ENCODE peak calls at places on chromosomes 6 and 20, in ten cellular contexts. P is heart left ventricle; B is astrocyte; D is aorta; O is neural progenitor cell; W is HL-60; R is left ventricle myocardium inferior; S is CD8-positive, alpha-beta T cell; I is stomach; V is small intestine. L is an unnamed sample.

GRCh38 chr6:90494067-90494773 is 92.7 kb downstream of the MAP3K7 start:
- DNase-seq in P (no peak), B (peak), D (no peak), O (peak), W (no peak), R (no peak), S (no peak), I (no peak), V (no peak), L (no peak)

GRCh38 chr20:53679597-53680309 is 86.1 kb upstream of the ZNF217 start:
- DNase-seq in P (no peak), B (no peak), D (no peak), O (peak), W (no peak), R (no peak), S (no peak), I (no peak), V (no peak), L (no peak)

GRCh38 chr6:7112741-7113313 is 5.1 kb downstream of the RREB1 start:
- DNase-seq in P (peak), B (no peak), D (no peak), O (peak), W (peak), R (no peak), S (peak), I (peak), V (peak), L (no peak)

GRCh38 chr6:131060311-131060710 is 2.7 kb downstream of the EPB41L2 start:
- DNase-seq in P (no peak), B (peak), D (no peak), O (no peak), W (no peak), R (no peak), S (no peak), I (no peak), V (no peak), L (no peak)

GRCh38 chr6:33280539-33280938 is 3.6 kb downstream of the B3GALT4 start:
- DNase-seq in P (no peak), B (no peak), D (no peak), O (no peak), W (no peak), R (no peak), S (no peak), I (no peak), V (no peak), L (no peak)

GRCh38 chr6:109794201-109794926 is 103.3 kb downstream of the FIG4 start:
- DNase-seq in P (no peak), B (peak), D (no peak), O (no peak), W (peak), R (no peak), S (no peak), I (no peak), V (no peak), L (no peak)

GRCh38 chr20:36480456-36481048 is 60.8 kb upstream of the MYL9 start:
- DNase-seq in P (no peak), B (no peak), D (no peak), O (no peak), W (no peak), R (no peak), S (no peak), I (no peak), V (no peak), L (no peak)

GRCh38 chr6:33313105-33313708 is 671 bp downstream of the TAPBP start:
- DNase-seq in P (peak), B (no peak), D (no peak), O (peak), W (peak), R (peak), S (no peak), I (peak), V (peak), L (peak)

GRCh38 chr6:3612341-3613041 is 139.0 kb downstream of the PXDC1 start:
- DNase-seq in P (no peak), B (peak), D (no peak), O (no peak), W (no peak), R (no peak), S (no peak), I (no peak), V (peak), L (no peak)

GRCh38 chr6:90385914-90386313 is 89.3 kb upstream of the BACH2 start:
- DNase-seq in P (no peak), B (no peak), D (no peak), O (no peak), W (no peak), R (no peak), S (no peak), I (no peak), V (no peak), L (no peak)

GRCh38 chr20:32236819-32237218 is 29.1 kb downstream of the POFUT1 start:
- DNase-seq in P (no peak), B (no peak), D (no peak), O (no peak), W (no peak), R (no peak), S (no peak), I (no peak), V (no peak), L (no peak)

GRCh38 chr6:98539669-98540207 is 294.6 kb upstream of the POU3F2 start:
- DNase-seq in P (no peak), B (no peak), D (no peak), O (no peak), W (no peak), R (no peak), S (no peak), I (no peak), V (no peak), L (no peak)

GRCh38 chr20:367486-367887 is 13.1 kb upstream of the TRIB3 start:
- DNase-seq in P (no peak), B (no peak), D (no peak), O (no peak), W (no peak), R (no peak), S (no peak), I (no peak), V (no peak), L (no peak)
- H3K27ac ChIP-seq in P (no peak), B (no peak), D (no peak), O (no peak), W (no peak), R (no peak), S (no peak), I (no peak), V (no peak), L (no peak)

GRCh38 chr20:11777387-11777786 is 140.3 kb upstream of the BTBD3 start:
- DNase-seq in P (no peak), B (no peak), D (no peak), O (no peak), W (no peak), R (no peak), S (no peak), I (no peak), V (no peak), L (no peak)
- H3K4me3 ChIP-seq in P (no peak), B (no peak), D (no peak), O (no peak), W (no peak), R (no peak), S (no peak), I (no peak), V (no peak), L (no peak)

GRCh38 chr6:161186173-161186769 is 87.6 kb downstream of the AGPAT4 start:
- DNase-seq in P (no peak), B (peak), D (peak), O (no peak), W (peak), R (no peak), S (no peak), I (no peak), V (no peak), L (peak)
- H3K27ac ChIP-seq in P (no peak), B (peak), D (no peak), O (no peak), W (no peak), R (no peak), S (no peak), I (no peak), V (no peak), L (no peak)

DNA sequence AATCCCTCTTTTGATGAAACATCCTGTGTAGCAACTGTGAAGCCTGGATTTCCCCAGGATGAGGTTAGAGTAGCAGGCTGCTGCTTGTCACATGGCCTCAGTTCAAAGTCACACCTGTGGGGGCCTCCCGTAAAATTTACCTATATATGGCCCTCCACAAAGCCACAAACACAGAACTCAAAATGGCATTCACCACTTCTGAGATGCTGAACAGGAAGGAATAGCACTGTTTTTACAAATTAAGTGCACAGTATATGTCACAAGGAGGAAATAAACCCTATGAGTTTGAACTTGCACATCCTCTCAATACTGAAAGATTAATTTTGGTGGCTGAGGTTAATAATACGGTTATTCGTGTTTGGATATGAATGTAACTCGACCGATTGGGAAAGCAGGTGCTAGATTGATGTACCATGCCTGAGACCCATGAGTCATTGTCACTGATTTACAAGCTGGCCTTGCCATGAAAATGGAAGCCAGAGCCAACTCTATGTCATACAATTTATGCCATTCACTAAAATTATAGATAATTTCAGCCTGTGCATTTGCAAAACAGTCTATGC is 70.6 kb downstream of the SGK1 start:
- DNase-seq in P (no peak), B (no peak), D (no peak), O (no peak), W (peak), R (no peak), S (peak), I (no peak), V (no peak), L (no peak)
- H3K4me3 ChIP-seq in P (no peak), B (no peak), D (no peak), O (no peak), W (no peak), R (no peak), S (no peak), I (no peak), V (no peak), L (no peak)

DNA sequence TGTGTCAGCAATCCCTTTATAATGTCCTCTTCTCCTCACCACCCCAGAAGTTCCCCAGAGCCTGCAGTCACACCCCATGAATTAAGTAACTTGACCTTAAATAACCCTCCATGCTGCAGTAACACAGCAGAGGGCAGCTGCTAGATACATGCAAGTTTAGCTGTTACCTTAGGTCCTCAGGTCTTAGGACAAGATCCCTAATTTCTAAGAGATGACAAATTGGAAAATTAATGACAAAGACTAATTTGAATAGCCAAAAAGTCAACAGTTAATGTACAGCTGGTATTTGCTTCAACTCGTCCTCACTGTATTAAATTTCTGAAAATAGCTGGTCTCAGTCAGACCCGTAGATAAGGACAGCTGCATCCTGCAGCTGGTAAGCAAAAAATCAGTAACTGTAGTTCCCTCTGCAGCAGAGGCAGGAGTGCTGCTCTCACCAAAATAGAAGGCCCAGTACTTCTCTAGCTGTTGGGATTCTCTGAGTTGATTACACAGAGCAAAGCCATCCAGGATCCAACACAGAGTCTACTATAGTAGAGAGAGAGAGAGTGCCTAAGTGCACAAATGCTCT is 62.4 kb downstream of the TNFRSF21 start:
- DNase-seq in P (peak), B (no peak), D (no peak), O (no peak), W (peak), R (no peak), S (no peak), I (no peak), V (peak), L (no peak)
- H3K27ac ChIP-seq in P (peak), B (no peak), D (no peak), O (no peak), W (no peak), R (peak), S (no peak), I (peak), V (peak), L (no peak)

GRCh38 chr20:48926816-48927215 is 5.3 kb downstream of the ARFGEF2 start:
- DNase-seq in P (no peak), B (no peak), D (no peak), O (no peak), W (peak), R (no peak), S (no peak), I (no peak), V (no peak), L (no peak)
- H3K4me3 ChIP-seq in P (no peak), B (no peak), D (no peak), O (no peak), W (no peak), R (no peak), S (no peak), I (no peak), V (no peak), L (no peak)

L was measured in psoas muscle.